ENCODE peak calls at places on chromosomes 7 and 10, in seven cellular contexts. L is nephron progenitor cell, P is neural crest cell, W is lung, Y is left lung, M is B cell, F is cardiac fibroblast. J is an unnamed sample.

GRCh38 chr7:53151496-53151895 is 116.1 kb downstream of the POM121L12 start:
- DNase-seq in M (no peak), W (no peak), Y (no peak), F (no peak), L (no peak), P (no peak), J (no peak)

GRCh38 chr7:111734955-111735660 is 172.8 kb upstream of the IMMP2L start:
- DNase-seq in M (no peak), F (no peak), Y (no peak), P (no peak), W (no peak), L (no peak), J (no peak)

GRCh38 chr7:101803203-101804086 is 14.0 kb upstream of the CUX1 start:
- DNase-seq in M (no peak), F (no peak), Y (no peak), L (no peak), W (no peak), P (no peak), J (no peak)

GRCh38 chr10:31961675-31962074 is 33.0 kb upstream of the ARHGAP12 start:
- DNase-seq in P (no peak), L (no peak), W (no peak), Y (no peak), F (peak), M (no peak), J (no peak)

GRCh38 chr10:21003240-21003822 is 106.2 kb upstream of the NEBL start:
- DNase-seq in Y (no peak), W (no peak), L (no peak), P (no peak), F (no peak), M (no peak), J (no peak)

GRCh38 chr7:70392282-70392681 is 739.7 kb upstream of the GALNT17 start:
- DNase-seq in P (no peak), W (no peak), F (no peak), L (no peak), Y (no peak), M (no peak), J (no peak)

GRCh38 chr10:106971411-106971831 is 193.1 kb downstream of the SORCS1 start:
- DNase-seq in F (no peak), W (no peak), Y (no peak), M (no peak), L (no peak), P (no peak), J (no peak)

GRCh38 chr10:118272090-118272775 is 69.9 kb downstream of the FAM204A start:
- DNase-seq in P (no peak), M (no peak), Y (no peak), W (no peak), L (no peak), F (peak), J (no peak)

GRCh38 chr10:12719365-12719764 is 282.1 kb downstream of the CCDC3 start:
- DNase-seq in F (peak), L (no peak), P (no peak), Y (peak), M (no peak), W (peak), J (no peak)

GRCh38 chr7:73483171-73483570 is 38.9 kb downstream of the BAZ1B start:
- DNase-seq in Y (no peak), W (no peak), P (no peak), F (no peak), M (no peak), L (no peak), J (no peak)

GRCh38 chr7:127713758-127714157 is 61.8 kb downstream of the SND1 start:
- DNase-seq in W (no peak), F (no peak), Y (no peak), P (no peak), M (no peak), L (no peak), J (no peak)

GRCh38 chr7:7989985-7990761 is 21.6 kb downstream of the GLCCI1 start:
- DNase-seq in M (no peak), P (no peak), F (no peak), Y (no peak), L (no peak), W (no peak), J (no peak)

GRCh38 chr7:142556745-142557144 is 192.5 kb upstream of the PRSS1 start:
- DNase-seq in W (peak), M (no peak), F (peak), L (no peak), P (no peak), Y (peak), J (no peak)

GRCh38 chr10:10785627-10786333 is 231.9 kb upstream of the CELF2 start:
- DNase-seq in Y (no peak), P (no peak), W (no peak), M (no peak), L (no peak), F (peak), J (no peak)

GRCh38 chr7:51019891-51020855 is 237.5 kb upstream of the GRB10 start:
- DNase-seq in W (no peak), P (no peak), Y (no peak), M (peak), F (no peak), L (no peak), J (no peak)

GRCh38 chr10:3476186-3476585 is 303.6 kb upstream of the PITRM1 start:
- DNase-seq in F (no peak), P (no peak), W (no peak), L (no peak), Y (no peak), M (no peak), J (no peak)

GRCh38 chr10:100419911-100420449 is 42.8 kb upstream of the WNT8B start:
- DNase-seq in M (no peak), W (no peak), P (no peak), L (no peak), F (no peak), Y (no peak), J (no peak)

GRCh38 chr10:3068968-3069737 is 1.8 kb downstream of the PFKP start:
- DNase-seq in M (no peak), L (peak), Y (no peak), F (no peak), P (no peak), W (no peak), J (no peak)

GRCh38 chr10:130926442-130926841 is 385.1 kb downstream of the TCERG1L start:
- DNase-seq in P (no peak), M (no peak), W (no peak), L (no peak), F (no peak), Y (no peak), J (no peak)

GRCh38 chr7:142303650-142304049 is 45.8 kb upstream of the PRSS58 start:
- DNase-seq in F (peak), L (peak), Y (no peak), W (no peak), P (no peak), M (no peak), J (no peak)

GRCh38 chr7:96397936-96398596 is 76.2 kb upstream of the SLC25A13 start:
- DNase-seq in L (peak), Y (peak), W (no peak), P (no peak), F (no peak), M (no peak), J (no peak)

GRCh38 chr10:86497621-86498020 is 24.0 kb downstream of the WAPL start:
- DNase-seq in Y (no peak), F (peak), P (no peak), W (no peak), M (no peak), L (no peak), J (no peak)

GRCh38 chr7:108291791-108292440 is 161.8 kb upstream of the LAMB4 start:
- DNase-seq in M (no peak), F (peak), Y (no peak), L (no peak), W (no peak), P (no peak), J (no peak)

GRCh38 chr10:97676770-97677581 is 10.1 kb downstream of the AVPI1 start:
- DNase-seq in Y (no peak), L (peak), M (peak), P (no peak), F (peak), W (peak), J (peak)

GRCh38 chr7:90390926-90391325 is 12.3 kb upstream of the CLDN12 start:
- DNase-seq in P (no peak), L (no peak), W (no peak), Y (no peak), M (no peak), F (no peak), J (no peak)

GRCh38 chr7:26436996-26437547 is 145.4 kb downstream of the SNX10 start:
- DNase-seq in F (no peak), L (no peak), W (no peak), M (no peak), P (no peak), Y (no peak), J (no peak)

GRCh38 chr10:91190388-91190870 is 30.0 kb upstream of the PCGF5 start:
- DNase-seq in W (no peak), Y (no peak), F (peak), L (no peak), P (no peak), M (no peak), J (no peak)

GRCh38 chr7:151452141-151452571 is 12.2 kb upstream of the CRYGN start:
- DNase-seq in Y (no peak), F (no peak), M (no peak), P (no peak), L (no peak), W (no peak), J (no peak)

DNA sequence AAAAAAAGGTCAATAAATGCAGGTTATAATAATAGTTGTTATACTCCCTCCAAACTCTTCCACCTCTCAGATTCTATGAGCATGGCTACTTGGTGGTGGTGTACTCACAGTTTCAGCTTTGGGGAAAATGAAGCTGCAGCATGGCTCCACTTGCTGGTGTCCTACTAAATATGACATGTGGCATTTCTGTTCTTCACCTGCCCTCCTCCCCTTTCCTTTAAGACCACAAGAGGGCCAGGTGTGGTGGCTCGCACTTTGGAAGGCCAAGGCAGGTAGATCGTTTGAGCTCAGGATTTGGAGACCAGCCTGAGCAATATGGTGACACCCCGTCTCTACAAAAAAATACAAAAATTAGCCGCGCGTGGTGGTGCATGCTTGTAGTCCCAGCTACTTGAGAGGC is 101.1 kb downstream of the SLC37A3 start:
- DNase-seq in F (no peak), M (no peak), P (no peak), L (no peak), W (no peak), Y (no peak), J (no peak)
- TF ChIP-seq CTCF in F (no peak), M (no peak), P (no peak), L (no peak), W (no peak), Y (no peak), J (no peak)

DNA sequence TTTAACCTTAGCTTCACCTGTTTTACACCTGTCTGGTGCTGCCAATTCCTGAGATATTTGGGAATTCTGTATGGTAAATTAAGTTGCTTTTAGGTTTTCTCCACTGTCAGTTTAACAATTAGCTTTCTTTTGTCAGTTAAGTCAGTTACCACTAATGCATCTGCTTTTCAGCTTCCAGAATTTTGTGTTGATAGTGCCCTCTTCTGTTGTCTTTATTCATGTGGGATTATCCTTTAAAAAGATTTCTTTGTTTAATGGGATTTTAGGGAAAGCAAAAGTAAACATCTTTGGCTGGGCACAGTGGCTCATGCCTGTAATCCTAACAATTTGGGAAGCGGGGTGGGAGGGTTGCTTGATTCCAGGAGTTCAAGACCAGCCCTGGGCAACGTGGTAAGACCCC is 8.1 kb downstream of the TFAM start:
- DNase-seq in F (peak), Y (no peak), W (no peak), P (no peak), L (no peak), M (no peak), J (no peak)
- TF ChIP-seq CTCF in F (no peak), Y (no peak), W (no peak), P (no peak), L (no peak), M (no peak), J (no peak)

GRCh38 chr7:147265528-147265927 is 1148.9 kb downstream of the CNTNAP2 start:
- DNase-seq in M (no peak), W (no peak), Y (no peak), P (no peak), L (no peak), F (no peak), J (no peak)
- TF ChIP-seq CTCF in M (no peak), W (no peak), Y (no peak), P (no peak), L (no peak), F (no peak), J (no peak)

GRCh38 chr7:44922351-44922694 is 37.0 kb upstream of the PURB start:
- DNase-seq in F (no peak), L (no peak), W (no peak), P (no peak), M (no peak), Y (no peak), J (no peak)

GRCh38 chr7:44920119-44920518 is 34.8 kb upstream of the PURB start:
- DNase-seq in Y (no peak), P (no peak), L (no peak), F (no peak), W (no peak), M (no peak), J (no peak)

GRCh38 chr7:44918029-44918428 is 32.7 kb upstream of the PURB start:
- DNase-seq in L (no peak), P (no peak), F (no peak), W (no peak), M (no peak), Y (no peak), J (no peak)

GRCh38 chr7:44917465-44917864 is 32.1 kb upstream of the PURB start:
- DNase-seq in M (no peak), L (no peak), W (no peak), P (no peak), F (no peak), Y (no peak), J (no peak)

DNA sequence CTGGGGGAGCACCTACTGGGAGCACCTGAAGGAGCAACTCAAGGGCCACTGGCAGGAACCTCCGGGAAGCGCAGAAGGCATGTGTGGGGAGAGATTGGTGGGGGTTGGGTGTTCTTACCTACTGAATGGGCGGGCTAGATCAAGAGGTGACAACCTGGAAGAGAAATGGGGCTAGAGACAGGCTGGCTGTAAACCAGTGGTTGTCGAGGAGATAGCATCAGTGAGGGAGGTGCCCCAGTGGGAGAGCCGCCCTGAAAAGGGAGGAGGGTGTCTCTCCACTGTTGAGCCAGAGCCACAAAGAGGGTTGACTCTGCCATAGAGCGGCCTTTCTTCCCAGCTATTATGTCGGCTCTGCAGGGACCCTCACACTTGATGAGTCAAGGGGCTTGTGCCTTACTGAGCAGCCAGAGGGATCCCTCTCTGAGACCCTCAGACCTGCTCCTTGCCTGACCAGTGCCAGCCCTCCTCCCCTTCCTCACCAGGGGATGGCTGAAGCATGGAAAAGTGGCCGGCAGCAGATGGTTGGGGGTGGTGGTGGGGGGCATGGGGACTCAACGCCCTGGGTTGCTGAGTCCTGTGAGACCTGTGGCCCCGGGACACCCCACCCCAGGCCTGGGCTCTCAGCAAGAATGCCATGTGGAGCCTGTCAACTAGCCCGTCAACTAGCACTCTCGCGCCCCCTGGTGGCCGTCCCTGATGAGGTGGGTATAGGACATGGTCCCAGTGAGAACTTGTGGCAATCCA is 36.4 kb upstream of the PURB start:
- DNase-seq in W (peak), P (peak), L (peak), Y (peak), F (peak), M (peak), J (peak)
- TF ChIP-seq CTCF in W (peak), P (peak), L (peak), Y (peak), F (peak), M (peak), J (peak)

DNA sequence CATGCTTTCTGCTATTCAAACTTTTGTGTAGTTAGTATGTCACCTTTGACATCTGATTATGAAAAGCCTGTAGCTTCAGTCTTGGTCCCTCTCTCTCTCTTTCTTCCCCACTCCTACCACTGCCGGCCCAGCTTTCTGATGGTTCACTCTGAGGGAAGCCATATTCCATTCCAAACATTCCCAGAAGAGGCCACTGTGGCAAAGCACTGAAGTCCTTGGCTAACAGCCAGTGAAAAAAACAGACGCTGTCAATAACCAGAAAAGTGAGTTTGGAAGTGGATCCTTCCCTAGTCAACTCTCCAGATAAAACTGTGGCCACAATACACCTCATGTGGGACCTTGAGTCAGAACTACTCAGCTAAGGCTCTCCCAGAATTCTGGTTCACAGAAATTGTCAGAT is 950.7 kb upstream of the PHF14 start:
- DNase-seq in F (no peak), M (no peak), Y (no peak), P (no peak), L (peak), W (no peak), J (no peak)
- TF ChIP-seq CTCF in F (no peak), M (no peak), Y (no peak), P (peak), L (peak), W (no peak), J (peak)

GRCh38 chr10:94314913-94315545 is 47.7 kb downstream of the NOC3L start:
- DNase-seq in F (peak), P (no peak), Y (no peak), W (no peak), M (no peak), L (no peak), J (no peak)
- TF ChIP-seq CTCF in F (no peak), P (no peak), Y (no peak), W (no peak), M (no peak), L (no peak), J (no peak)

DNA sequence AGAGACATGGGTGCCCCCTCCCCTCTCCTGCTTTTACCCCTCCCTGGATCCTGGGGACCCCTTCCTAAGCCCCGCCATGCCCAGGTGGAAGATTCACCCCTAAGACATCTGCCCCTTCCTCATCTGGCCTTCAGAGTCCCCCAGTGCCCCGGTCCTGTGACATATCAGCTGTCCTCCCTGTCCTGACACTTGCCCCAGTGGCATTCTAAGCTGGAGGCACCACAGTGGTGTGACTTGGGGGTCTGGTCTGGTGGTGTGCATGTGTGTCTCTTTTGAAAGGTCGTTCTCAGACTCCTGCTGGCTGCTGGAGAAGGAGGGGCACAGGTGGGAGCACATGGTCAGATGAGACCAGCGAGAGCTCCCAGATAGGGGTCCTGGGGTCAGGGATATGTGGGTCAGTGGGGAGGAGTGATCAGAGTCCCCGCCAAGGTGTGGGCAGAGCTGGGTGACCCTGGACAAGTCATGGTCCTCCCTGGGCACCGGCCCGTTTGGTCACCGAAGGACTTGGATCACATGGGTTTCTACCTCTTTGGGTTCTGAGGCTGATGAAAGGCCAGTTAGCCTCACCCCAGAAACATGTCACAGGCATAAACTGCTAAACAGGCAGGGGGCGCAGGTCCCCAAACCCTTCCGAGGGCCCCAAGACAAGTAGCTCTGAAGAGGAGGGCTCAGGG is 645 bp upstream of the TFR2 start:
- DNase-seq in M (no peak), F (no peak), Y (no peak), P (no peak), W (no peak), L (no peak), J (no peak)
- TF ChIP-seq CTCF in M (no peak), F (no peak), Y (no peak), P (no peak), W (no peak), L (no peak), J (no peak)

J was measured in progenitor cell of endocrine pancreas.